ENCODE peak calls at places on chromosomes 13 and 19, in five cellular contexts. One of them, this sample, is unnamed.
A peak's percentile ranks its signal among the peaks of the same experiment; 100 is the strongest.

GRCh38 chr13:49248433-49249002 is 793 bp downstream of the CDADC1 start:
- DNase-seq in HepG2: peak; percentile 4
- DNase-seq in A549: no peak
- DNase-seq in NB4: no peak
- DNase-seq in K562: peak; percentile 7
- DNase-seq in this sample: peak; percentile 50

GRCh38 chr19:11096210-11096841 is 7.1 kb downstream of the LDLR start:
- DNase-seq in HepG2: no peak
- DNase-seq in K562: no peak
- DNase-seq in A549: no peak
- DNase-seq in NB4: peak; percentile 67
- DNase-seq in this sample: peak; percentile 88

GRCh38 chr19:45779231-45780145 is 2.8 kb downstream of the DMPK start:
- DNase-seq in K562: peak; percentile 94
- DNase-seq in A549: peak; percentile 95
- DNase-seq in HepG2: peak; percentile 63
- DNase-seq in NB4: peak; percentile 70
- DNase-seq in this sample: peak; percentile 84

GRCh38 chr19:53907193-53907581 is 1.9 kb upstream of the CACNG7 start:
- DNase-seq in HepG2: no peak
- DNase-seq in NB4: no peak
- DNase-seq in K562: no peak
- DNase-seq in A549: no peak
- DNase-seq in this sample: no peak

GRCh38 chr13:113437408-113438010 is 15.8 kb downstream of the ADPRHL1 start:
- DNase-seq in K562: no peak
- DNase-seq in NB4: no peak
- DNase-seq in A549: peak; percentile 23
- DNase-seq in HepG2: peak; percentile 76
- DNase-seq in this sample: no peak

GRCh38 chr13:63435668-63436275 is 2020.1 kb upstream of the PCDH20 start:
- DNase-seq in K562: no peak
- DNase-seq in A549: peak; percentile 68
- DNase-seq in NB4: peak; percentile 16
- DNase-seq in HepG2: no peak
- DNase-seq in this sample: peak; percentile 24

GRCh38 chr19:49363265-49364082 is at the start of gene DKKL1:
- DNase-seq in K562: peak; percentile 95
- DNase-seq in A549: peak; percentile 100
- DNase-seq in HepG2: peak; percentile 96
- DNase-seq in NB4: peak; percentile 44
- DNase-seq in this sample: peak; percentile 100

GRCh38 chr13:58655086-58655485 is 1023.5 kb downstream of the PCDH17 start:
- DNase-seq in A549: no peak
- DNase-seq in NB4: peak; percentile 57
- DNase-seq in HepG2: no peak
- DNase-seq in K562: no peak
- DNase-seq in this sample: no peak

GRCh38 chr19:46016426-46017094 is 6.3 kb downstream of the PGLYRP1 start:
- DNase-seq in NB4: peak; percentile 79
- DNase-seq in K562: peak; percentile 97
- DNase-seq in HepG2: peak; percentile 43
- DNase-seq in A549: peak; percentile 87
- DNase-seq in this sample: peak; percentile 76

GRCh38 chr13:97125051-97125809 is 96.9 kb upstream of the MBNL2 start:
- DNase-seq in A549: peak; percentile 41
- DNase-seq in HepG2: peak; percentile 17
- DNase-seq in K562: no peak
- DNase-seq in NB4: peak; percentile 64
- DNase-seq in this sample: no peak

GRCh38 chr13:41645313-41645712 is 188.0 kb downstream of the RGCC start:
- DNase-seq in K562: no peak
- DNase-seq in NB4: no peak
- DNase-seq in A549: peak; percentile 15
- DNase-seq in HepG2: peak; percentile 88
- DNase-seq in this sample: peak; percentile 97

GRCh38 chr13:112325941-112326645 is 50.1 kb upstream of the SPACA7 start:
- DNase-seq in K562: no peak
- DNase-seq in NB4: no peak
- DNase-seq in HepG2: no peak
- DNase-seq in A549: no peak
- DNase-seq in this sample: no peak

GRCh38 chr19:12042893-12043292 is 7.4 kb upstream of the ZNF433 start:
- DNase-seq in HepG2: peak; percentile 28
- DNase-seq in K562: no peak
- DNase-seq in A549: no peak
- DNase-seq in NB4: no peak
- DNase-seq in this sample: no peak

GRCh38 chr13:22940090-22940710 is 240.6 kb upstream of the SGCG start:
- DNase-seq in HepG2: no peak
- DNase-seq in NB4: no peak
- DNase-seq in A549: no peak
- DNase-seq in K562: no peak
- DNase-seq in this sample: no peak

GRCh38 chr19:44278181-44278690 is 18.6 kb downstream of the ZNF233 start:
- DNase-seq in HepG2: no peak
- DNase-seq in K562: no peak
- DNase-seq in NB4: no peak
- DNase-seq in A549: no peak
- DNase-seq in this sample: no peak

GRCh38 chr13:102757006-102757405 is 16.6 kb downstream of the TEX30 start:
- DNase-seq in A549: no peak
- DNase-seq in NB4: no peak
- DNase-seq in K562: no peak
- DNase-seq in HepG2: no peak
- DNase-seq in this sample: no peak

GRCh38 chr13:95201814-95202521 is 99.3 kb downstream of the ABCC4 start:
- DNase-seq in HepG2: no peak
- DNase-seq in A549: no peak
- DNase-seq in NB4: peak; percentile 24
- DNase-seq in K562: no peak
- DNase-seq in this sample: peak; percentile 80

GRCh38 chr19:43527860-43528622 is 1.0 kb upstream of the ETHE1 start:
- DNase-seq in K562: peak; percentile 3
- DNase-seq in HepG2: no peak
- DNase-seq in A549: no peak
- DNase-seq in NB4: peak; percentile 24
- DNase-seq in this sample: no peak

GRCh38 chr13:97307882-97308624 is 85.9 kb downstream of the MBNL2 start:
- DNase-seq in A549: peak; percentile 70
- DNase-seq in NB4: no peak
- DNase-seq in K562: no peak
- DNase-seq in HepG2: peak; percentile 81
- DNase-seq in this sample: peak; percentile 87

GRCh38 chr13:68588623-68589022 is 1358.5 kb upstream of the PCDH9 start:
- DNase-seq in K562: no peak
- DNase-seq in HepG2: peak; percentile 0
- DNase-seq in NB4: peak; percentile 74
- DNase-seq in A549: no peak
- DNase-seq in this sample: no peak

GRCh38 chr13:82947121-82948077 is 934.9 kb downstream of the SLITRK1 start:
- DNase-seq in K562: no peak
- DNase-seq in A549: peak; percentile 43
- DNase-seq in HepG2: no peak
- DNase-seq in NB4: no peak
- DNase-seq in this sample: no peak

GRCh38 chr13:29465741-29466293 is 129.7 kb downstream of the SLC7A1 start:
- DNase-seq in HepG2: peak; percentile 35
- DNase-seq in NB4: no peak
- DNase-seq in A549: no peak
- DNase-seq in K562: no peak
- DNase-seq in this sample: no peak

GRCh38 chr19:41479757-41480191 is 36.8 kb downstream of the ERICH4 start:
- DNase-seq in K562: peak; percentile 39
- DNase-seq in HepG2: no peak
- DNase-seq in A549: peak; percentile 41
- DNase-seq in NB4: peak; percentile 82
- DNase-seq in this sample: peak; percentile 98

GRCh38 chr13:112968910-112969691 is at the start of gene MCF2L:
- DNase-seq in A549: peak; percentile 16
- DNase-seq in K562: peak; percentile 11
- DNase-seq in NB4: no peak
- DNase-seq in HepG2: peak; percentile 56
- DNase-seq in this sample: peak; percentile 10

GRCh38 chr13:42780044-42780443 is 1.3 kb upstream of the FAM216B start:
- DNase-seq in K562: no peak
- DNase-seq in A549: no peak
- DNase-seq in HepG2: no peak
- DNase-seq in NB4: no peak
- DNase-seq in this sample: no peak

GRCh38 chr19:12205296-12205695 is 42.4 kb downstream of the ZNF136 start:
- DNase-seq in K562: no peak
- DNase-seq in A549: no peak
- DNase-seq in NB4: no peak
- DNase-seq in HepG2: no peak
- DNase-seq in this sample: no peak

GRCh38 chr19:53237114-53237777 is 17.4 kb downstream of the ZNF677 start:
- DNase-seq in K562: no peak
- DNase-seq in NB4: no peak
- DNase-seq in HepG2: no peak
- DNase-seq in A549: no peak
- DNase-seq in this sample: no peak

GRCh38 chr19:18657590-18658365 is 20.9 kb downstream of the KLHL26 start:
- DNase-seq in K562: peak; percentile 65
- DNase-seq in NB4: peak; percentile 85
- DNase-seq in HepG2: no peak
- DNase-seq in A549: peak; percentile 29
- DNase-seq in this sample: no peak

GRCh38 chr13:48009298-48009697 is 8.2 kb upstream of the SUCLA2 start:
- DNase-seq in HepG2: peak; percentile 44
- DNase-seq in NB4: peak; percentile 85
- DNase-seq in K562: no peak
- DNase-seq in A549: peak; percentile 65
- DNase-seq in this sample: no peak

GRCh38 chr19:1873524-1874473 is 10.4 kb upstream of the KLF16 start:
- DNase-seq in A549: no peak
- DNase-seq in NB4: no peak
- DNase-seq in HepG2: no peak
- DNase-seq in K562: peak; percentile 57
- DNase-seq in this sample: peak; percentile 50

GRCh38 chr13:108463365-108463764 is 166.0 kb upstream of the MYO16 start:
- DNase-seq in A549: peak; percentile 62
- DNase-seq in K562: no peak
- DNase-seq in HepG2: no peak
- DNase-seq in NB4: no peak
- DNase-seq in this sample: peak; percentile 1

GRCh38 chr13:64723735-64724134 is 2506.4 kb downstream of the PCDH9 start:
- DNase-seq in K562: no peak
- DNase-seq in NB4: no peak
- DNase-seq in HepG2: peak; percentile 62
- DNase-seq in A549: peak; percentile 90
- DNase-seq in this sample: peak; percentile 97
- TF ChIP-seq MYC in K562: no peak
- TF ChIP-seq MYC in NB4: no peak
- TF ChIP-seq MYC in HepG2: no peak
- TF ChIP-seq MYC in A549: no peak
- TF ChIP-seq MYC in this sample: peak; percentile 52

DNA sequence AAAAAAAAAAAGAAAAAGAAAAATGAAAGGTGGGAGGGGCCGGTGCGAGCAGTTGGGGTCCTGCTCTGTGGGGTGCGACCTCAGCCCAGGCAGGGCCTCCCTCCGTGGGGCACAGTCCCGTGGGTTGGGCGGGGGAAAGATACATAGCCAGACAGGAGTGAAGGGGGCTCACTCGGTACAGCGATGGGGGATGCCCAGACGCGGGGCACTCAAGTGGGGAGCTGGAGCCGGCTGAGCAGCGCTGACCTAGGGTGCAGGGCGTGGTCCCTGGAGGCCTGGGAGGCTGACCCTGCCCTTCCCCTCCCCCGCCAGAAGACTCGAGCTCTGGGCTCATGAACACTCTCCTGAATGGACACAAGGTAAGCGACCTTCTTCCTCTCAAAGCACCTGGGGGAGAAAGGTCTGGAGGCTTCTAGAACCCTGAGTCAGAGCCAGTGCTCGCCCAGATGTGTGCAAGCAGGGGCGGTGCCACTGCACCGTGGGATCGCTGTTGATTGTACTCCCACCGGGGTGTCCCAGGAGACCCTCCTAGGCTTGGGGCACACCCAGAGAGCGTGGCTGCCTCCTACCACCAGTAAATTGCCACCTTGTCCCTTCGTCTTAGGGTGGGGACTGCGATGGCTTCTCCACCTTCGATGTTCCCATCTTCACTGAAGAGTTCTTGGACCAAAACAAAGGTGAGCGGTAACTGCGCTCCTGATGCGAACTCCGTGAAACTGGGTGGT is 3.4 kb downstream of the HMG20B start:
- DNase-seq in HepG2: no peak
- DNase-seq in A549: no peak
- DNase-seq in NB4: no peak
- DNase-seq in K562: no peak
- DNase-seq in this sample: no peak
- H3K4me3 ChIP-seq in HepG2: no peak overlapping the region
- H3K4me3 ChIP-seq in A549: no peak overlapping the region
- H3K4me3 ChIP-seq in NB4: no peak overlapping the region
- H3K4me3 ChIP-seq in K562: peak overlapping the region; percentile 11
- H3K4me3 ChIP-seq in this sample: peak overlapping the region; percentile 38

DNA sequence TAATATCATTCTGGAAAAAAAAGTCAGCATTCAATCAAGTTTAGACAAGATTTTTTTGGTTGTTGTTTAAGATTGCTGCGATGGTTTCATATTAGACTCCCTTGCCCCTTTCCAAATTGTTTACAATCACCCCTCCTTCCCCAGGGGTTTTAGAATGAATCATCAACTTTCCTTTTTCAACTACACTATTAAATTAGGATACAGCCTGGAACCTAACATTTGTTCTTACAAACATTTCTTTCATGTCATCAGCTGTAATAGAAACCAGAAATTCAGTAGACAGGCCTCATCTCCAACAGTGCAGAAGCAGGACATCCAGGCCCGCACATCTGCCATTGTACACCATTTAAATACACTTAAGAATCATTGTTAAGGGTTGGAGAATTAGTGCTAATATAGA is 44.4 kb upstream of the WDFY2 start:
- DNase-seq in NB4: peak; percentile 47
- DNase-seq in A549: no peak
- DNase-seq in HepG2: no peak
- DNase-seq in K562: no peak
- DNase-seq in this sample: no peak
- TF ChIP-seq MYC in NB4: no peak
- TF ChIP-seq MYC in A549: no peak
- TF ChIP-seq MYC in HepG2: no peak
- TF ChIP-seq MYC in K562: no peak
- TF ChIP-seq MYC in this sample: no peak

GRCh38 chr19:4870025-4870700 is 2.7 kb upstream of the PLIN3 start:
- DNase-seq in K562: peak; percentile 78
- DNase-seq in A549: peak; percentile 93
- DNase-seq in HepG2: peak; percentile 98
- DNase-seq in NB4: peak; percentile 93
- DNase-seq in this sample: peak; percentile 59

GRCh38 chr19:4866595-4867424 is 657 bp downstream of the PLIN3 start:
- DNase-seq in NB4: peak; percentile 76
- DNase-seq in K562: peak; percentile 74
- DNase-seq in A549: no peak
- DNase-seq in HepG2: peak; percentile 34
- DNase-seq in this sample: peak; percentile 55

GRCh38 chr19:4867534-4868285 is at the start of gene PLIN3:
- DNase-seq in NB4: peak; percentile 91
- DNase-seq in HepG2: peak; percentile 89
- DNase-seq in K562: peak; percentile 100
- DNase-seq in A549: peak; percentile 96
- DNase-seq in this sample: peak; percentile 98

GRCh38 chr19:4871711-4872110 is 4.2 kb upstream of the PLIN3 start:
- DNase-seq in NB4: no peak
- DNase-seq in HepG2: no peak
- DNase-seq in A549: no peak
- DNase-seq in K562: no peak
- DNase-seq in this sample: no peak

GRCh38 chr19:4868286-4868834 is 893 bp upstream of the PLIN3 start:
- DNase-seq in NB4: no peak
- DNase-seq in K562: peak; percentile 2
- DNase-seq in HepG2: no peak
- DNase-seq in A549: no peak
- DNase-seq in this sample: no peak
- H3K4me3 ChIP-seq in NB4: no peak overlapping the region
- H3K4me3 ChIP-seq in K562: no peak overlapping the region
- H3K4me3 ChIP-seq in HepG2: no peak overlapping the region
- H3K4me3 ChIP-seq in A549: no peak overlapping the region
- H3K4me3 ChIP-seq in this sample: no peak overlapping the region

This sample was measured in endothelial cell of umbilical vein.